ENCODE peak calls at places on chromosome 2, in seven cellular contexts. C is cardiac fibroblast, T is heart right ventricle, Q is T follicular helper cell, R is pancreas, K is non-pigmented ciliary epithelial cell, X is mucosa of gallbladder. F is an unnamed sample.

GRCh38 chr2:43676322-43677050 is at the start of gene C1GALT1C1L:
- DNase-seq in C (peak; percentile 64), T (peak; percentile 71), Q (no peak), R (peak; percentile 73), K (peak; percentile 15), X (peak; percentile 22), F (peak; percentile 26)

GRCh38 chr2:341017-341542 is 53.2 kb upstream of the ALKAL2 start:
- DNase-seq in C (no peak), T (no peak), Q (no peak), R (peak; percentile 49), K (no peak), X (no peak), F (no peak)

GRCh38 chr2:128642801-128643200 is 324.1 kb upstream of the HS6ST1 start:
- DNase-seq in C (no peak), T (no peak), Q (no peak), R (no peak), K (no peak), X (no peak), F (no peak)

GRCh38 chr2:48081317-48081628 is 175.0 kb upstream of the FBXO11 start:
- DNase-seq in C (no peak), T (no peak), Q (no peak), R (no peak), K (no peak), X (no peak), F (no peak)

GRCh38 chr2:121297217-121297830 is 12.3 kb upstream of the TFCP2L1 start:
- DNase-seq in C (peak; percentile 36), T (no peak), Q (no peak), R (no peak), K (no peak), X (no peak), F (peak; percentile 67)

GRCh38 chr2:7812231-7812995 is 869.4 kb upstream of the ID2 start:
- DNase-seq in C (peak; percentile 75), T (no peak), Q (no peak), R (no peak), K (peak; percentile 17), X (no peak), F (no peak)

GRCh38 chr2:127419448-127420038 is 1.3 kb downstream of the PROC start:
- DNase-seq in C (peak; percentile 57), T (no peak), Q (no peak), R (no peak), K (no peak), X (no peak), F (no peak)

GRCh38 chr2:170375192-170375591 is 197.2 kb downstream of the MYO3B start:
- DNase-seq in C (no peak), T (no peak), Q (no peak), R (no peak), K (no peak), X (no peak), F (no peak)

GRCh38 chr2:24238158-24238557 is 63.3 kb downstream of the FAM228A start:
- DNase-seq in C (no peak), T (no peak), Q (no peak), R (no peak), K (no peak), X (no peak), F (no peak)

GRCh38 chr2:60442608-60443007 is 110.8 kb downstream of the BCL11A start:
- DNase-seq in C (no peak), T (no peak), Q (no peak), R (no peak), K (no peak), X (no peak), F (no peak)

GRCh38 chr2:150978053-150978452 is 283.6 kb downstream of the RBM43 start:
- DNase-seq in C (no peak), T (no peak), Q (no peak), R (no peak), K (no peak), X (no peak), F (no peak)

GRCh38 chr2:145751634-145752033 is 1231.7 kb upstream of the ZEB2 start:
- DNase-seq in C (peak; percentile 84), T (no peak), Q (no peak), R (no peak), K (peak; percentile 58), X (no peak), F (no peak)

GRCh38 chr2:202054716-202055115 is 18.3 kb upstream of the KIAA2012 start:
- DNase-seq in C (no peak), T (no peak), Q (no peak), R (no peak), K (no peak), X (no peak), F (no peak)

GRCh38 chr2:239341840-239342239 is 59.0 kb downstream of the HDAC4 start:
- DNase-seq in C (no peak), T (no peak), Q (no peak), R (no peak), K (no peak), X (no peak), F (no peak)

GRCh38 chr2:16071039-16071864 is 130.9 kb downstream of the MYCN start:
- DNase-seq in C (no peak), T (no peak), Q (no peak), R (no peak), K (no peak), X (no peak), F (no peak)